ENCODE peak calls at places on chromosomes 1 and 21, in four cellular contexts. T is activated effector memory CD4-positive, alpha-beta T cell treated with anti-CD3 and anti-CD28 coated beads, Interleukin-2, amount 50 U/mL, for 16 hours; H is activated CD8-positive, alpha-beta memory T cell treated with anti-CD3 and anti-CD28 coated beads for 48 hours; U is EL. Q is an unnamed sample.

GRCh38 chr1:164611754-164612642 is 53.0 kb downstream of the PBX1 start:
- DNase-seq in U (peak), T (no peak), H (no peak), Q (peak)

GRCh38 chr21:32603131-32603530 is 9.0 kb downstream of the CFAP298 start:
- DNase-seq in U (no peak), T (no peak), H (no peak), Q (no peak)

GRCh38 chr1:154304664-154305337 is 16.1 kb upstream of the AQP10 start:
- DNase-seq in U (no peak), T (peak), H (no peak), Q (no peak)

GRCh38 chr1:226100436-226101347 is 38.2 kb downstream of the H3-3A start:
- DNase-seq in U (peak), T (peak), H (no peak), Q (no peak)

GRCh38 chr1:65267291-65268087 is 41.9 kb upstream of the DNAJC6 start:
- DNase-seq in H (no peak), T (no peak), U (no peak), Q (no peak)

GRCh38 chr1:245915406-245915805 is 591.7 kb downstream of the SMYD3 start:
- DNase-seq in U (no peak), H (no peak), T (no peak), Q (no peak)

GRCh38 chr21:46269466-46269865 is 15.9 kb downstream of the MCM3AP start:
- DNase-seq in U (no peak), T (no peak), H (no peak), Q (peak)

GRCh38 chr1:159214149-159214760 is 9.6 kb downstream of the ACKR1 start:
- DNase-seq in U (peak), H (no peak), T (peak), Q (no peak)

GRCh38 chr1:58837886-58838285 is 54.0 kb upstream of the JUN start:
- DNase-seq in T (no peak), U (no peak), H (no peak), Q (no peak)

GRCh38 chr1:42952353-42953001 is 6.2 kb downstream of the SLC2A1 start:
- DNase-seq in H (no peak), U (no peak), T (peak), Q (no peak)

GRCh38 chr1:202576816-202577215 is 133.4 kb downstream of the SYT2 start:
- DNase-seq in H (no peak), T (no peak), U (peak), Q (no peak)

GRCh38 chr1:116538527-116538926 is 32.3 kb downstream of the CD58 start:
- DNase-seq in U (peak), T (peak), H (no peak), Q (no peak)

GRCh38 chr1:203546274-203546673 is 52.3 kb downstream of the OPTC start:
- DNase-seq in T (no peak), U (no peak), H (no peak), Q (no peak)

GRCh38 chr1:198373376-198373775 is 167.1 kb downstream of the ATP6V1G3 start:
- DNase-seq in T (no peak), U (peak), H (no peak), Q (no peak)

GRCh38 chr1:89725016-89725380 is 92.1 kb downstream of the LRRC8C start:
- DNase-seq in T (peak), H (no peak), U (peak), Q (no peak)

GRCh38 chr21:45615145-45615711 is 28.3 kb upstream of the PCBP3 start:
- DNase-seq in H (peak), U (no peak), T (peak), Q (no peak)

GRCh38 chr1:19163261-19163660 is 46.8 kb downstream of the UBR4 start:
- DNase-seq in H (no peak), U (peak), T (no peak), Q (no peak)

GRCh38 chr1:189859385-189859977 is 618.2 kb downstream of the BRINP3 start:
- DNase-seq in T (peak), H (no peak), U (peak), Q (no peak)

GRCh38 chr1:230102472-230102871 is 35.4 kb downstream of the GALNT2 start:
- DNase-seq in T (no peak), H (no peak), U (no peak), Q (no peak)

GRCh38 chr1:16215882-16216753 is 3.7 kb upstream of the ARHGEF19 start:
- DNase-seq in T (peak), H (no peak), U (peak), Q (no peak)

GRCh38 chr1:77652179-77652745 is 30.2 kb downstream of the ZZZ3 start:
- DNase-seq in T (no peak), U (peak), H (no peak), Q (no peak)

GRCh38 chr21:27424601-27425000 is 457.7 kb upstream of the ADAMTS5 start:
- DNase-seq in U (peak), T (no peak), H (no peak), Q (no peak)

GRCh38 chr1:58477390-58477789 is 69.1 kb downstream of the OMA1 start:
- DNase-seq in T (no peak), U (peak), H (no peak), Q (no peak)

GRCh38 chr1:158289722-158290570 is at the start of gene CD1C:
- DNase-seq in H (no peak), U (no peak), T (no peak), Q (no peak)

GRCh38 chr21:35406600-35406999 is 357.5 kb upstream of the RUNX1 start:
- DNase-seq in U (no peak), H (no peak), T (no peak), Q (no peak)

GRCh38 chr1:7749126-7749525 is 22.0 kb upstream of the VAMP3 start:
- DNase-seq in H (no peak), U (no peak), T (no peak), Q (no peak)

GRCh38 chr1:87155180-87155579 is 173.5 kb upstream of the LMO4 start:
- DNase-seq in U (no peak), T (no peak), H (no peak), Q (no peak)

GRCh38 chr1:213982515-213982813 is 5.3 kb upstream of the PROX1 start:
- DNase-seq in H (no peak), U (no peak), T (no peak), Q (no peak)

GRCh38 chr1:75174031-75174760 is 40.0 kb downstream of the LHX8 start:
- DNase-seq in U (no peak), H (no peak), T (no peak), Q (no peak)

GRCh38 chr1:205972081-205972480 is 28.8 kb upstream of the SLC26A9 start:
- DNase-seq in H (no peak), T (no peak), U (peak), Q (no peak)

GRCh38 chr21:37071561-37072238 is 1.2 kb downstream of the PIGP start:
- DNase-seq in U (peak), H (peak), T (no peak), Q (no peak)

GRCh38 chr1:34781844-34782391 is 904 bp downstream of the GJB3 start:
- DNase-seq in U (no peak), H (no peak), T (no peak), Q (no peak)